ENCODE peak calls at places on chromosomes 11 and 22, in six cellular contexts. B, W, T, L, U and C are unnamed samples.

GRCh38 chr11:119489087-119489486 is 66.1 kb upstream of the THY1 start:
- DNase-seq in W (no peak), B (no peak), T (no peak), L (no peak), U (no peak), C (no peak)

GRCh38 chr11:64638017-64638664 is 47.1 kb downstream of the SLC22A12 start:
- DNase-seq in L (no peak), T (no peak), W (no peak), U (no peak), B (no peak), C (no peak)

GRCh38 chr22:43100223-43100622 is 10.3 kb upstream of the BIK start:
- DNase-seq in L (no peak), B (no peak), W (no peak), T (no peak), U (no peak), C (no peak)

GRCh38 chr11:71518506-71519471 is 8.3 kb upstream of the KRTAP5-7 start:
- DNase-seq in W (no peak), U (no peak), T (no peak), B (no peak), L (no peak), C (no peak)

GRCh38 chr11:67371549-67372231 is 1.7 kb downstream of the CLCF1 start:
- DNase-seq in T (peak), U (no peak), B (peak), W (no peak), L (peak), C (no peak)

GRCh38 chr11:65260302-65260701 is 1.5 kb upstream of the POLA2 start:
- DNase-seq in T (no peak), L (no peak), B (no peak), W (no peak), U (no peak), C (no peak)

GRCh38 chr11:2298795-2299747 is 2.6 kb downstream of the C11orf21 start:
- DNase-seq in B (no peak), U (no peak), L (peak), W (no peak), T (peak), C (no peak)

GRCh38 chr22:35868938-35869337 is 151.3 kb downstream of the APOL5 start:
- DNase-seq in B (peak), U (no peak), L (no peak), W (no peak), T (no peak), C (no peak)

GRCh38 chr22:23190526-23190925 is 10.2 kb downstream of the BCR start:
- DNase-seq in L (no peak), B (no peak), U (peak), T (no peak), W (no peak), C (no peak)

GRCh38 chr22:45735273-45735672 is 63.6 kb downstream of the ATXN10 start:
- DNase-seq in B (no peak), U (no peak), L (no peak), W (no peak), T (no peak), C (no peak)